ENCODE peak calls at places on chromosomes 13 and 19, in eight cellular contexts. B is prostate gland; I is endodermal cell; R is astrocyte; A is adrenal gland; P is AG04450; S is naive thymus-derived CD4-positive, alpha-beta T cell; E is brain microvascular endothelial cell. O is an unnamed sample.
A peak's percentile ranks its signal among the peaks of the same experiment; 100 is the strongest.

GRCh38 chr13:95327190-95327589 is 25.9 kb upstream of the ABCC4 start:
- DNase-seq in B (peak; percentile 12), I (no peak), R (no peak), A (no peak), P (no peak), S (no peak), E (no peak), O (no peak)

GRCh38 chr13:108923386-108924061 is 294.1 kb downstream of the MYO16 start:
- DNase-seq in B (no peak), I (no peak), R (no peak), A (no peak), P (no peak), S (no peak), E (no peak), O (no peak)

GRCh38 chr13:94968040-94968756 is 255.9 kb upstream of the SOX21 start:
- DNase-seq in B (no peak), I (peak; percentile 89), R (no peak), A (no peak), P (no peak), S (no peak), E (no peak), O (no peak)

GRCh38 chr13:20363604-20364003 is 131.5 kb upstream of the GJB6 start:
- DNase-seq in B (no peak), I (no peak), R (peak; percentile 27), A (no peak), P (no peak), S (no peak), E (no peak), O (no peak)

GRCh38 chr13:113411216-113412023 is 41.9 kb downstream of the ADPRHL1 start:
- DNase-seq in B (no peak), I (no peak), R (peak; percentile 97), A (no peak), P (peak; percentile 89), S (no peak), E (peak; percentile 92), O (no peak)

GRCh38 chr13:45615501-45616101 is at the start of gene ERICH6B:
- DNase-seq in B (no peak), I (peak; percentile 87), R (no peak), A (peak; percentile 27), P (no peak), S (peak; percentile 9), E (peak; percentile 37), O (no peak)

GRCh38 chr19:5152767-5153532 is 184.0 kb downstream of the KDM4B start:
- DNase-seq in B (no peak), I (no peak), R (no peak), A (peak; percentile 17), P (no peak), S (no peak), E (no peak), O (no peak)

GRCh38 chr19:41937525-41937924 is 9.3 kb upstream of the ERFL start:
- DNase-seq in B (no peak), I (peak; percentile 46), R (no peak), A (no peak), P (no peak), S (no peak), E (no peak), O (no peak)

GRCh38 chr13:74794582-74794981 is 660.4 kb upstream of the KLF12 start:
- DNase-seq in B (no peak), I (no peak), R (no peak), A (no peak), P (no peak), S (no peak), E (no peak), O (no peak)

GRCh38 chr19:16146112-16146511 is 2.6 kb downstream of the HSH2D start:
- DNase-seq in B (no peak), I (no peak), R (no peak), A (no peak), P (no peak), S (no peak), E (no peak), O (no peak)

GRCh38 chr13:48318714-48319457 is 15.3 kb downstream of the RB1 start:
- DNase-seq in B (no peak), I (no peak), R (no peak), A (no peak), P (no peak), S (no peak), E (no peak), O (no peak)

GRCh38 chr13:111177803-111178389 is 62.8 kb downstream of the ARHGEF7 start:
- DNase-seq in B (no peak), I (no peak), R (peak; percentile 73), A (no peak), P (no peak), S (no peak), E (peak; percentile 89), O (no peak)

GRCh38 chr13:98773053-98773452 is 20.6 kb upstream of the SLC15A1 start:
- DNase-seq in B (no peak), I (peak; percentile 85), R (no peak), A (no peak), P (no peak), S (no peak), E (no peak), O (no peak)

GRCh38 chr13:103350147-103350546 is 283.9 kb upstream of the SLC10A2 start:
- DNase-seq in B (no peak), I (no peak), R (no peak), A (no peak), P (no peak), S (no peak), E (no peak), O (no peak)

GRCh38 chr19:19134687-19135158 is 3.6 kb downstream of the TMEM161A start:
- DNase-seq in B (no peak), I (peak; percentile 89), R (no peak), A (no peak), P (no peak), S (peak; percentile 57), E (no peak), O (peak; percentile 55)

GRCh38 chr19:7516281-7516862 is 469 bp downstream of the ZNF358 start:
- DNase-seq in B (no peak), I (no peak), R (no peak), A (no peak), P (no peak), S (no peak), E (no peak), O (no peak)

GRCh38 chr19:7513809-7514642 is 1.9 kb upstream of the ZNF358 start:
- DNase-seq in B (no peak), I (no peak), R (no peak), A (no peak), P (no peak), S (no peak), E (no peak), O (no peak)

GRCh38 chr19:7516878-7517277 is 975 bp downstream of the ZNF358 start:
- DNase-seq in B (no peak), I (no peak), R (no peak), A (no peak), P (no peak), S (no peak), E (no peak), O (no peak)

GRCh38 chr19:7515091-7515470 is 822 bp upstream of the ZNF358 start:
- DNase-seq in B (no peak), I (no peak), R (no peak), A (no peak), P (no peak), S (no peak), E (no peak), O (peak; percentile 43)

DNA sequence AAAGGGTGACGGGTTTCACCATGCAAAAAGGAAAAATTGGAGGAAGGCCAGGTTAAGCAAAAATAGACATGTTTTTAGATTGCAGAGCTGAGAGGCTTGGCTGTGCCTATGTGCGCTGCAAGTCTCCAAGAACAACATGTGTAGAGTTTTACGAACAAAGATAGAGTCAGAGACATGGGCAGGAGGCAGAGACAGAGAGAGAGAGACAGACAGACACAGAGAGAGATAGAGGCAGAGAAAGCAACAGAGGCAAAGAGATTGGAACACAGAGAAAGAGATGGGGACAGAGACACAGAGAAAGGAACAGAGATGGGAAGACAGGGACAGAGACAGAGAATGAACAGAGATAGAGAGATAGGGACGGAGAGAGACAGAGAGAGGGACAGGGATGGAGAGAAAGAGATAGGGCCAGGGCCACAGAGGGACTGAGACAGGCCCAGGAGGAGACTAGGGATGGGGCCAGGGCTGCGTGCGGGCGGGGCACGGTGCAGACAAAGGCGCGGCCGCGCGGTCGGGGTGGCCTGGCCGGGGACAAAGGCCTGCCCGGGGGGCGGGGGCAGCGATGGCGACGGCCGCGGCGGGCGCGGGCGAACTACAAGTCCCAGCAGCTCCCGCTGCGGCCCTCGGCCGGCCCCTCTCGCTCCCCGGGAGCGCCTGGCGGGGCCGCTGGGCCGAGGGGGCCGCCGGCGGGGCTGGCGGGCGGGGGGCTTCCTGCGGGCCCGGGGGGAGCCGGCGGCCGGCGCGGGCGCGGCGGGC is at the start of gene ZNF358:
- DNase-seq in B (peak; percentile 41), I (peak; percentile 92), R (peak; percentile 42), A (peak; percentile 78), P (no peak), S (no peak), E (peak; percentile 31), O (peak; percentile 78)
- H3K27ac ChIP-seq in B (peak within 1 kb of the TSS; percentile 87), I (peak within 1 kb of the TSS; percentile 94), R (peak within 1 kb of the TSS; percentile 69), A (peak within 1 kb of the TSS; percentile 90), P (peak within 1 kb of the TSS; percentile 57), S (no peak within 1 kb of the TSS), E (peak within 1 kb of the TSS; percentile 25), O (peak within 1 kb of the TSS; percentile 85)

DNA sequence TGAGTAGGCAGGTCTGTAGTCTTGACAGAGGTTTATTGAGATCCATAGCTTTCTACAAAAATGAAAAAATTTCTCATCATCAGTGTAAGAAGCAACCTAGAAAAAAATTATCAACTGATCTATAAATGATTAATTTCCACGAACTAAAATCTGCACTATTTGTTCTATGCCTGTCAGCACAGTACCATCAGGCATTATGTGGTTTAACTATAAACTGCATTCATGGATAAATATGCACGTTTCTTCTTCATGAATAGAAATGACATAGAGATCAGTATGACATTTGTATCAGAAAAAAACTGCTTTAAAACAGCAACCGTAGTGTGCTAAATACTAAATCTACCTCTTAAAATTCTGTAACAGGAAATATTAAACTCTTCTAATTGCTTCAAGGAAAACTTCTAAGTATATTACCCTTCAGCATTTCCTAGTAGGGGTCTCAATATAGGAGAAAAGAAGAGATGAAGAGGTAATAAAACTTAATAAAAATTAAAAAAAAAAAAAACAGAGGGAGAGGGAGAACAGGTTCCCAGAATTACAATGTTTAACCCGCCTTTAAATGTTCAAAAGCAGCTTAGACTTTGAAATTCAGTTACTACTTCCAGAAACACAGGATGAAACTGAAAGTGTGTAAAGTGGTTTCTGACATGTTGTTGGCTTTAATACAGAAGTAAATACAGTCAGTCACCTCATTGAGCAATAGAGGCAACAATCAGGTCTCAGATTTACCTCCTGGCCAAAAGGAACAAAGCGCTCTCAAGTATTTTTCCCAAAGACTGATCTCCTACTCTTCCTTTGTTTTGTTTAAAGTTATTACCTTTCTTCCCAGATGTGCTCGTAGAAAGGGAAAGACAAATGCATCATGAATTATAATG is 144.4 kb downstream of the DIAPH3 start:
- DNase-seq in B (no peak), I (no peak), R (peak; percentile 2), A (no peak), P (no peak), S (no peak), E (no peak), O (no peak)
- H3K27ac ChIP-seq in B (no peak overlapping the region), I (no peak overlapping the region), R (no peak overlapping the region), A (no peak overlapping the region), P (no peak overlapping the region), S (no peak overlapping the region), E (no peak overlapping the region), O (peak overlapping the region; percentile 54)

GRCh38 chr19:35429698-35430097 is 18.4 kb upstream of the FFAR2 start:
- DNase-seq in B (no peak), I (no peak), R (no peak), A (no peak), P (no peak), S (no peak), E (no peak), O (no peak)
- H3K27ac ChIP-seq in B (peak overlapping the region; percentile 24), I (no peak overlapping the region), R (no peak overlapping the region), A (no peak overlapping the region), P (no peak overlapping the region), S (no peak overlapping the region), E (no peak overlapping the region), O (peak overlapping the region; percentile 90)

GRCh38 chr19:47540748-47541147 is 25.9 kb upstream of the NAPA start:
- DNase-seq in B (no peak), I (no peak), R (peak; percentile 12), A (no peak), P (peak; percentile 11), S (no peak), E (peak; percentile 11), O (no peak)
- H3K27ac ChIP-seq in B (no peak overlapping the region), I (no peak overlapping the region), R (no peak overlapping the region), A (no peak overlapping the region), P (no peak overlapping the region), S (no peak overlapping the region), E (no peak overlapping the region), O (no peak overlapping the region)